ENCODE peak calls at places on chromosomes 4 and X, in five cellular contexts. Q is pancreas, D is anterior cingulate cortex, N is tibial nerve, X is NCI-H2227 treated with DMSO at 0.1 percent for 48 hours. H is an unnamed sample.

GRCh38 chr4:128550060-128550459 is 259.4 kb upstream of the JADE1 start:
- DNase-seq in Q (no peak), D (no peak), N (no peak), X (no peak), H (no peak)

GRCh38 chr4:10173039-10173753 is 56.6 kb upstream of the WDR1 start:
- DNase-seq in Q (no peak), D (no peak), N (no peak), X (no peak), H (no peak)

GRCh38 chr4:176323511-176324160 is 3.9 kb downstream of the SPCS3 start:
- DNase-seq in Q (no peak), D (no peak), N (no peak), X (no peak), H (no peak)

GRCh38 chr4:140645614-140646412 is 77.1 kb upstream of the UCP1 start:
- DNase-seq in Q (no peak), D (no peak), N (no peak), X (no peak), H (no peak)

GRCh38 chr4:48223633-48224295 is 45.9 kb downstream of the TEC start:
- DNase-seq in Q (no peak), D (no peak), N (no peak), X (no peak), H (peak; percentile 73)

GRCh38 chr4:46648088-46648744 is 258.3 kb upstream of the GABRA2 start:
- DNase-seq in Q (no peak), D (no peak), N (no peak), X (no peak), H (peak; percentile 18)

GRCh38 chrX:31522760-31523159 is 450.9 kb upstream of the FTHL17 start:
- DNase-seq in Q (no peak), D (no peak), N (no peak), X (no peak), H (no peak)

GRCh38 chrX:49260221-49260985 is 4.1 kb downstream of the FOXP3 start:
- DNase-seq in Q (no peak), D (no peak), N (no peak), X (no peak), H (no peak)

GRCh38 chrX:136538811-136539210 is 6.8 kb downstream of the VGLL1 start:
- DNase-seq in Q (no peak), D (no peak), N (no peak), X (no peak), H (no peak)